ENCODE peak calls at places on chromosomes 13 and 19, in six cellular contexts. D is AG10803; S is activated CD4-positive, CD25-positive, alpha-beta regulatory T cell treated with anti-CD3 and anti-CD28 coated beads, Interleukin-2, amount 50 U/mL, for 16 hours; Z is Daoy; N is Peyer's patch; P is ELR. W is an unnamed sample.

GRCh38 chr19:32865326-32865725 is 4.2 kb downstream of the SLC7A9 start:
- DNase-seq in S (no peak), N (no peak), Z (no peak), P (no peak), D (no peak), W (no peak)

GRCh38 chr13:25725104-25725503 is 326.7 kb downstream of the SHISA2 start:
- DNase-seq in P (no peak), Z (no peak), S (no peak), N (no peak), D (no peak), W (no peak)

GRCh38 chr13:50208826-50209335 is 193.6 kb downstream of the KCNRG start:
- DNase-seq in P (peak; percentile 43), S (no peak), D (peak; percentile 89), N (no peak), Z (peak; percentile 79), W (peak; percentile 48)

GRCh38 chr13:84237181-84237580 is 354.9 kb upstream of the SLITRK1 start:
- DNase-seq in Z (no peak), S (no peak), P (peak; percentile 2), N (no peak), D (no peak), W (no peak)

GRCh38 chr13:75725784-75726183 is 89.7 kb downstream of the LMO7 start:
- DNase-seq in D (no peak), Z (no peak), S (no peak), N (no peak), P (no peak), W (no peak)

GRCh38 chr13:41428155-41428554 is 29.2 kb upstream of the RGCC start:
- DNase-seq in Z (no peak), D (no peak), P (no peak), N (no peak), S (no peak), W (no peak)

GRCh38 chr13:55517312-55517711 is 1623.4 kb upstream of the PRR20A start:
- DNase-seq in Z (no peak), P (no peak), D (no peak), N (no peak), S (no peak), W (no peak)

GRCh38 chr13:24119593-24120508 is 40.7 kb upstream of the SPATA13 start:
- DNase-seq in P (no peak), D (no peak), S (no peak), N (no peak), Z (no peak), W (no peak)

GRCh38 chr13:73325351-73326214 is 266.8 kb downstream of the KLF5 start:
- DNase-seq in D (no peak), P (peak; percentile 71), N (no peak), S (no peak), Z (no peak), W (no peak)

GRCh38 chr19:20470345-20471119 is 95.0 kb downstream of the ZNF737 start:
- DNase-seq in Z (no peak), N (no peak), S (no peak), D (no peak), P (no peak), W (no peak)

GRCh38 chr13:91741925-91742324 is 343.5 kb downstream of the GPC5 start:
- DNase-seq in N (no peak), S (no peak), P (no peak), Z (no peak), D (no peak), W (no peak)

GRCh38 chr13:67052550-67053237 is 177.4 kb downstream of the PCDH9 start:
- DNase-seq in Z (no peak), P (no peak), D (no peak), N (no peak), S (no peak), W (no peak)

GRCh38 chr19:43546581-43546980 is 13.6 kb downstream of the ZNF575 start:
- DNase-seq in N (no peak), S (no peak), P (no peak), Z (no peak), D (no peak), W (no peak)

GRCh38 chr13:102128216-102128800 is 273.5 kb downstream of the FGF14 start:
- DNase-seq in D (peak; percentile 37), Z (peak; percentile 82), S (no peak), N (no peak), P (peak; percentile 27), W (no peak)

GRCh38 chr19:6925801-6926751 is 38.7 kb downstream of the ADGRE1 start:
- DNase-seq in S (no peak), D (peak; percentile 4), N (no peak), Z (peak; percentile 93), P (peak; percentile 29), W (no peak)

GRCh38 chr13:102280366-102280765 is 121.5 kb downstream of the FGF14 start:
- DNase-seq in D (no peak), P (no peak), N (no peak), S (no peak), Z (no peak), W (no peak)

GRCh38 chr19:11089254-11090013 is at the start of gene LDLR:
- DNase-seq in P (peak; percentile 94), Z (peak; percentile 94), D (peak; percentile 89), N (peak; percentile 87), S (peak; percentile 55), W (peak; percentile 76)

GRCh38 chr13:104816716-104817115 is 1718.7 kb downstream of the EFNB2 start:
- DNase-seq in Z (no peak), N (no peak), P (no peak), D (no peak), S (no peak), W (no peak)

GRCh38 chr19:48681127-48681470 is 8.3 kb upstream of the NTN5 start:
- DNase-seq in S (no peak), N (no peak), P (peak; percentile 49), Z (peak; percentile 96), D (peak; percentile 30), W (no peak)

GRCh38 chr13:22077764-22078163 is 406.9 kb downstream of the FGF9 start:
- DNase-seq in S (no peak), N (no peak), Z (no peak), D (no peak), P (no peak), W (no peak)

GRCh38 chr13:98576963-98577822 is at the start of gene STK24:
- DNase-seq in D (peak; percentile 76), P (peak; percentile 83), N (peak; percentile 84), S (no peak), Z (peak; percentile 77), W (peak; percentile 80)

GRCh38 chr19:1725100-1726064 is 27.9 kb upstream of the ONECUT3 start:
- DNase-seq in N (peak; percentile 62), Z (peak; percentile 75), S (no peak), D (peak; percentile 26), P (peak; percentile 64), W (peak; percentile 52)

GRCh38 chr19:8209111-8209964 is at the start of gene CERS4:
- DNase-seq in Z (peak; percentile 76), N (peak; percentile 75), P (peak; percentile 24), S (peak; percentile 56), D (no peak), W (peak; percentile 78)

GRCh38 chr19:46023311-46023779 is 492 bp upstream of the PGLYRP1 start:
- DNase-seq in P (no peak), S (no peak), Z (no peak), D (no peak), N (no peak), W (no peak)

GRCh38 chr13:35549481-35549880 is 73.0 kb upstream of the MAB21L1 start:
- DNase-seq in D (peak; percentile 73), S (no peak), P (peak; percentile 79), Z (peak; percentile 49), N (no peak), W (no peak)

GRCh38 chr13:111338841-111339240 is 18.4 kb downstream of the TEX29 start:
- DNase-seq in P (no peak), N (no peak), Z (no peak), S (no peak), D (no peak), W (no peak)

GRCh38 chr13:80469841-80470378 is 129.0 kb upstream of the SPRY2 start:
- DNase-seq in Z (peak; percentile 15), S (no peak), D (peak; percentile 4), P (peak; percentile 83), N (no peak), W (peak; percentile 77)

GRCh38 chr19:2138061-2138728 is 13.2 kb downstream of the AP3D1 start:
- DNase-seq in Z (no peak), S (no peak), P (no peak), N (no peak), D (no peak), W (no peak)

GRCh38 chr19:50817941-50818858 is 5.4 kb downstream of the KLK1 start:
- DNase-seq in P (no peak), D (no peak), N (peak; percentile 87), Z (peak; percentile 79), S (peak; percentile 16), W (peak; percentile 37)

GRCh38 chr13:112670118-112670517 is 19.7 kb upstream of the ATP11A start:
- DNase-seq in S (no peak), Z (no peak), N (no peak), D (no peak), P (no peak), W (no peak)

GRCh38 chr13:33351324-33351723 is 65.8 kb upstream of the STARD13 start:
- DNase-seq in N (no peak), D (peak; percentile 57), S (no peak), P (peak; percentile 77), Z (peak; percentile 25), W (no peak)

GRCh38 chr19:38932425-38933179 is 1.9 kb downstream of the MRPS12 start:
- DNase-seq in N (no peak), P (peak; percentile 55), D (peak; percentile 45), S (no peak), Z (no peak), W (no peak)

GRCh38 chr13:38577048-38577447 is 109.8 kb upstream of the FREM2 start:
- DNase-seq in P (peak; percentile 1), D (peak; percentile 4), N (no peak), Z (no peak), S (no peak), W (no peak)

GRCh38 chr19:2479556-2480194 is 3.7 kb downstream of the GADD45B start:
- DNase-seq in S (no peak), D (no peak), Z (no peak), P (no peak), N (no peak), W (no peak)

GRCh38 chr19:56875717-56876116 is 35.2 kb upstream of the PEG3 start:
- DNase-seq in N (no peak), P (no peak), D (no peak), S (no peak), Z (no peak), W (no peak)

GRCh38 chr19:58227964-58228583 is 640 bp upstream of the ZNF544 start:
- DNase-seq in Z (no peak), N (no peak), S (no peak), D (no peak), P (peak; percentile 9), W (no peak)

GRCh38 chr13:68304287-68304893 is 1074.3 kb upstream of the PCDH9 start:
- DNase-seq in Z (no peak), N (no peak), D (no peak), S (no peak), P (peak; percentile 46), W (no peak)

GRCh38 chr13:77459616-77460015 is 75.9 kb upstream of the SCEL start:
- DNase-seq in N (no peak), D (no peak), Z (no peak), P (no peak), S (no peak), W (no peak)

GRCh38 chr13:31160857-31161582 is 684 bp downstream of the HSPH1 start:
- DNase-seq in D (peak; percentile 71), Z (peak; percentile 41), P (peak; percentile 65), S (peak; percentile 23), N (peak; percentile 71), W (peak; percentile 48)

GRCh38 chr13:99662678-99663077 is 161.4 kb downstream of the TM9SF2 start:
- DNase-seq in N (no peak), Z (no peak), S (no peak), D (no peak), P (no peak), W (no peak)

W was measured in left ventricle myocardium inferior.